ENCODE peak calls at places on chromosomes 6 and 20, in seven cellular contexts. N is A549, P is RWPE2, A is fibroblast of pulmonary artery, L is AG10803, E is IMR-90, X is heart left ventricle. I is an unnamed sample.

GRCh38 chr6:34491091-34491430 is 25.2 kb downstream of the PACSIN1 start:
- DNase-seq in N (no peak), P (peak), A (peak), L (peak), E (peak), X (no peak), I (peak)

GRCh38 chr6:72466971-72467566 is 154.8 kb upstream of the KCNQ5 start:
- DNase-seq in N (no peak), P (no peak), A (peak), L (no peak), E (no peak), X (no peak), I (no peak)

GRCh38 chr6:56573142-56573541 is 69.5 kb downstream of the DST start:
- DNase-seq in N (no peak), P (no peak), A (no peak), L (no peak), E (no peak), X (no peak), I (no peak)

GRCh38 chr20:2741463-2741862 is 48.9 kb downstream of the EBF4 start:
- DNase-seq in N (no peak), P (no peak), A (no peak), L (no peak), E (no peak), X (no peak), I (no peak)

GRCh38 chr6:75363304-75363703 is 78.7 kb upstream of the TMEM30A start:
- DNase-seq in N (no peak), P (no peak), A (no peak), L (no peak), E (no peak), X (no peak), I (peak)

GRCh38 chr20:9027626-9028025 is 41.3 kb upstream of the PLCB4 start:
- DNase-seq in N (no peak), P (no peak), A (no peak), L (no peak), E (peak), X (no peak), I (no peak)

GRCh38 chr20:57818418-57818817 is 108.6 kb upstream of the PMEPA1 start:
- DNase-seq in N (no peak), P (no peak), A (no peak), L (no peak), E (no peak), X (no peak), I (no peak)

GRCh38 chr6:71537717-71538116 is 249.1 kb downstream of the OGFRL1 start:
- DNase-seq in N (no peak), P (no peak), A (peak), L (peak), E (peak), X (no peak), I (peak)

GRCh38 chr6:14544689-14545088 is 427.1 kb downstream of the CD83 start:
- DNase-seq in N (no peak), P (no peak), A (no peak), L (no peak), E (no peak), X (no peak), I (no peak)

GRCh38 chr6:168310945-168311344 is 8.6 kb downstream of the DACT2 start:
- DNase-seq in N (no peak), P (no peak), A (no peak), L (no peak), E (no peak), X (no peak), I (no peak)

GRCh38 chr6:170286246-170286933 is 4.5 kb downstream of the DLL1 start:
- DNase-seq in N (no peak), P (no peak), A (peak), L (no peak), E (no peak), X (peak), I (no peak)

GRCh38 chr6:168313371-168314028 is 6.1 kb downstream of the DACT2 start:
- DNase-seq in N (no peak), P (no peak), A (no peak), L (no peak), E (no peak), X (no peak), I (no peak)

GRCh38 chr6:169830876-169831275 is 79.5 kb downstream of the ERMARD start:
- DNase-seq in N (no peak), P (no peak), A (no peak), L (no peak), E (no peak), X (no peak), I (no peak)

GRCh38 chr20:44599715-44600114 is 17.3 kb downstream of the PKIG start:
- DNase-seq in N (no peak), P (peak), A (no peak), L (no peak), E (no peak), X (no peak), I (no peak)

GRCh38 chr20:44600301-44600700 is 17.9 kb downstream of the PKIG start:
- DNase-seq in N (no peak), P (peak), A (no peak), L (no peak), E (no peak), X (no peak), I (no peak)

GRCh38 chr20:44597930-44598329 is 15.6 kb downstream of the PKIG start:
- DNase-seq in N (no peak), P (peak), A (no peak), L (no peak), E (no peak), X (no peak), I (no peak)

GRCh38 chr20:44597516-44597915 is 15.1 kb downstream of the PKIG start:
- DNase-seq in N (no peak), P (no peak), A (no peak), L (no peak), E (no peak), X (no peak), I (no peak)

DNA sequence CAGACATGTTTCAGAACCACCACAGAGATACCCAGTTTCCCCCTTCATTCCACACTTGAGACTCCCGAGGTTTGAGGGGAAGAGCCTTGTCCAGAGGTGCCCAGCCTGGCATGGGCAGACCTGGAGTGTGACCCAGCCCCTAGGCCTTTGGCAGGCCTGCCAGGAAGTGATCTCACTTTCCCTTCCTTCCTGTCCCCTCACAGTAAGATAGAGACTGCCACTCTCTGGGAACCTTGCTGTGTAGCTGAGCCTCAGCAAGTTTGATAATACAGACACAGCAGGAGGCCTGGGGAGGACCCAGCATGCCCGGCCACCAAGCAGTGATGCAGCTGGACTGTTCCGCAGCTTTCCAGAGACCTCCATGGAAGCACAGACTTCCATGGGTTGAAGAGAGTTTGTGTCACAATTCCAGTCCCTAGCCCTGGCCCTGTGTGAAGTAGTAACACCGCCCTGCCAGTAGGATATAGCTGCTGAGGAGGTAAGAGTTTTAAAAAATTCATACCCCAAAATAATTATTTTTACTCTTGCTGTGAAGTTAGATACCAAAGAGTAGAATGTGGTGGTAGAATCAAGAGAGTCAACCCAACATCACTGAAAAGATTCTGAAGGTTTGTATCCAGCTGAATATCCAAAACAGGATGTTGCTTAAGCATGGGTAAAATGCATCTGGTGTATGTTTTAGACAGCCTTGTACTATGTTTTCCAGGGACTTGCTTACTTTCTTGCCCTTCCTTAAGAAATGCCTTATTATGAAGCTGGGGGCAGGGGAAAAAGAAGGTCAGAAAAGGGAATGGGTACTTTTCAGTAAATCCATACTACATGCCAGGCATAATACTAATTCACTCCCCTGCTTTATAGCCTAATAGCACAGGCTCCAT is 16.3 kb downstream of the PKIG start:
- DNase-seq in N (no peak), P (peak), A (peak), L (peak), E (no peak), X (peak), I (no peak)
- TF ChIP-seq CTCF in N (no peak), P (no peak), A (peak), L (no peak), E (no peak), X (no peak), I (no peak)

GRCh38 chr6:28351087-28351486 is 1.3 kb downstream of the ZKSCAN3 start:
- DNase-seq in N (no peak), P (no peak), A (no peak), L (no peak), E (no peak), X (no peak), I (no peak)
- H3K4me3 ChIP-seq in N (no peak), P (peak), A (peak), L (no peak), E (no peak), X (peak), I (no peak)

DNA sequence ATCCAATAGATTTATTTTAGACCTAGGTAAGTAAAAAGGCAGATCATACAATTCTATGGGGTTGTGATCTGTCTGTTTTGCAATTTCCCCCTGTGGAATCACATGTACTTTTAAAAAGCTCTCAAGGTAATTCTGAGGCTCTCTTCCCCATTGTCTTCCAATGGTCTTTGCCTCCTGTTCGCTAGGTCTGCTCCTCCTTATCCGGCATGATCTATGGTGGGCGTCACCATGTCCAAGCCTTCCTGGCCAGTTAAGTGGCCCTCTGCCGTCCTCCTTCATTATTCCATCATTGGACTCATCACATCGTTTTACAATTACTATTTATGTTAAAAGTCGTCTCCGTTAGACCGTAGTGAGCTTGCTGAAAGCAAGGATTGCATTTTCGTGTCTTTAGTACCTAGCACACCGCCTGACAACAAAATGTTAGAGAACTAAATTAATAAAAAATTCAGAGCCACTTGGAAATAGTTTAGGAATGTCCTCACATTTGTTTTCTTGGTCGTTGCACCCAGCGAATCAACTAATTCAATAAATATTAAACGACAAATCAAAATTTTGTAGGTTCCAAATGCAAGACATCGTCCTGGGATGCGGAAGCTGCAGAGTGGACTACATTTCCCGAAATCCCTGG is 2.2 kb upstream of the STXBP5 start:
- DNase-seq in N (peak), P (no peak), A (peak), L (peak), E (peak), X (no peak), I (peak)
- TF ChIP-seq CTCF in N (no peak), P (no peak), A (no peak), L (no peak), E (no peak), X (no peak), I (peak)

DNA sequence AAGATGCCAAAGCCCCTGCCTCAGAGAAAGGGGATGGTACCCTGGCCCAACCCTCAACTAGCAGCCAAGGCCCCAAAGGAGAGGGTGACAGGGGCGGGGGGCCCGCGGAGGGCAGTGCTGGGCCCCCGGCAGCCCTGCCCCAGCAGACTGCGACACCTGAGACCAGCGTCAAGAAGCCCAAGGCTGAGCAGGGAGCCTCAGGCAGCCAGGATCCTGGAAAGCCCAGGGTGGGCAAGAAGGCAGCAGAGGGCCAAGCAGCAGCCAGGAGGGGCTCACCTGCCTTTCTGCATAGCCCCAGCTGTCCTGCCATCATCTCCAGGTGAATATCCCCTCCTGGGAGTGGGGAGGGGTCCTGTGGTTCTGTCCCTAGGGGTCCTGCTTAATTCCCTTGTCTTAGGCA is 1.1 kb downstream of the MYLK2 start:
- DNase-seq in N (no peak), P (no peak), A (no peak), L (no peak), E (no peak), X (no peak), I (no peak)
- H3K4me3 ChIP-seq in N (no peak), P (no peak), A (no peak), L (no peak), E (no peak), X (no peak), I (no peak)

GRCh38 chr20:52313335-52313963 is 121.9 kb upstream of the ZFP64 start:
- DNase-seq in N (peak), P (no peak), A (peak), L (peak), E (peak), X (no peak), I (peak)
- TF ChIP-seq CTCF in N (peak), P (peak), A (peak), L (peak), E (peak), X (no peak), I (peak)